ENCODE peak calls at places on chromosomes 1 and 21, in six cellular contexts. One of them, this sample, is unnamed.

GRCh38 chr1:29586991-29587745 is 350.8 kb downstream of the PTPRU start:
- DNase-seq in RWPE2: no peak
- DNase-seq in spleen: no peak
- DNase-seq in RWPE1: peak
- DNase-seq in AG04450: no peak
- DNase-seq in progenitor cell of endocrine pancreas: no peak
- DNase-seq in this sample: no peak

GRCh38 chr1:224851850-224852261 is 77.6 kb upstream of the DNAH14 start:
- DNase-seq in spleen: no peak
- DNase-seq in RWPE2: no peak
- DNase-seq in RWPE1: no peak
- DNase-seq in progenitor cell of endocrine pancreas: no peak
- DNase-seq in AG04450: no peak
- DNase-seq in this sample: no peak

GRCh38 chr1:198880397-198880796 is 241.6 kb downstream of the PTPRC start:
- DNase-seq in spleen: no peak
- DNase-seq in RWPE1: no peak
- DNase-seq in AG04450: no peak
- DNase-seq in RWPE2: no peak
- DNase-seq in progenitor cell of endocrine pancreas: no peak
- DNase-seq in this sample: no peak

GRCh38 chr1:68301538-68301937 is 69.2 kb upstream of the WLS start:
- DNase-seq in RWPE2: no peak
- DNase-seq in RWPE1: no peak
- DNase-seq in progenitor cell of endocrine pancreas: no peak
- DNase-seq in spleen: no peak
- DNase-seq in AG04450: no peak
- DNase-seq in this sample: no peak

GRCh38 chr1:46202975-46203737 is at the start of gene LURAP1:
- DNase-seq in RWPE1: peak
- DNase-seq in AG04450: no peak
- DNase-seq in spleen: peak
- DNase-seq in progenitor cell of endocrine pancreas: no peak
- DNase-seq in RWPE2: no peak
- DNase-seq in this sample: peak

GRCh38 chr1:24501371-24502167 is 1.1 kb upstream of the RCAN3 start:
- DNase-seq in AG04450: no peak
- DNase-seq in RWPE2: no peak
- DNase-seq in spleen: peak
- DNase-seq in RWPE1: no peak
- DNase-seq in progenitor cell of endocrine pancreas: no peak
- DNase-seq in this sample: no peak

GRCh38 chr1:208449951-208450350 is 205.8 kb upstream of the PLXNA2 start:
- DNase-seq in RWPE2: no peak
- DNase-seq in spleen: no peak
- DNase-seq in RWPE1: no peak
- DNase-seq in progenitor cell of endocrine pancreas: no peak
- DNase-seq in AG04450: no peak
- DNase-seq in this sample: no peak

GRCh38 chr21:25361097-25361496 is 246.2 kb downstream of the MRPL39 start:
- DNase-seq in progenitor cell of endocrine pancreas: no peak
- DNase-seq in RWPE1: no peak
- DNase-seq in AG04450: no peak
- DNase-seq in spleen: no peak
- DNase-seq in RWPE2: no peak
- DNase-seq in this sample: no peak

GRCh38 chr1:76040327-76040868 is 34.1 kb upstream of the ST6GALNAC3 start:
- DNase-seq in RWPE1: no peak
- DNase-seq in RWPE2: no peak
- DNase-seq in spleen: no peak
- DNase-seq in progenitor cell of endocrine pancreas: peak
- DNase-seq in AG04450: no peak
- DNase-seq in this sample: no peak

GRCh38 chr1:153928776-153929432 is 6.1 kb upstream of the GATAD2B start:
- DNase-seq in RWPE2: no peak
- DNase-seq in RWPE1: no peak
- DNase-seq in AG04450: no peak
- DNase-seq in spleen: peak
- DNase-seq in progenitor cell of endocrine pancreas: no peak
- DNase-seq in this sample: peak

GRCh38 chr1:74504125-74505065 is 8.0 kb downstream of the LRRC53 start:
- DNase-seq in spleen: no peak
- DNase-seq in RWPE2: no peak
- DNase-seq in RWPE1: peak
- DNase-seq in AG04450: peak
- DNase-seq in progenitor cell of endocrine pancreas: peak
- DNase-seq in this sample: no peak

GRCh38 chr1:92486251-92487077 is at the start of gene GFI1:
- DNase-seq in RWPE2: no peak
- DNase-seq in RWPE1: no peak
- DNase-seq in AG04450: no peak
- DNase-seq in progenitor cell of endocrine pancreas: peak
- DNase-seq in spleen: peak
- DNase-seq in this sample: no peak

GRCh38 chr1:61152706-61153105 is 70.3 kb downstream of the NFIA start:
- DNase-seq in spleen: no peak
- DNase-seq in progenitor cell of endocrine pancreas: no peak
- DNase-seq in RWPE1: no peak
- DNase-seq in RWPE2: no peak
- DNase-seq in AG04450: no peak
- DNase-seq in this sample: no peak

GRCh38 chr1:5989286-5989605 is 3.0 kb downstream of the NPHP4 start:
- DNase-seq in progenitor cell of endocrine pancreas: no peak
- DNase-seq in RWPE2: no peak
- DNase-seq in spleen: no peak
- DNase-seq in AG04450: no peak
- DNase-seq in RWPE1: no peak
- DNase-seq in this sample: no peak

GRCh38 chr1:67685558-67686271 is 714 bp downstream of the GADD45A start:
- DNase-seq in progenitor cell of endocrine pancreas: peak
- DNase-seq in RWPE1: no peak
- DNase-seq in spleen: peak
- DNase-seq in RWPE2: peak
- DNase-seq in AG04450: no peak
- DNase-seq in this sample: no peak

GRCh38 chr1:24964811-24965570 is 34.9 kb upstream of the RUNX3 start:
- DNase-seq in RWPE2: peak
- DNase-seq in spleen: peak
- DNase-seq in progenitor cell of endocrine pancreas: no peak
- DNase-seq in AG04450: no peak
- DNase-seq in RWPE1: no peak
- DNase-seq in this sample: no peak

GRCh38 chr21:25080161-25080560 is 527.1 kb downstream of the MRPL39 start:
- DNase-seq in spleen: no peak
- DNase-seq in progenitor cell of endocrine pancreas: no peak
- DNase-seq in AG04450: no peak
- DNase-seq in RWPE2: no peak
- DNase-seq in RWPE1: no peak
- DNase-seq in this sample: no peak

GRCh38 chr1:100921110-100921706 is 25.3 kb downstream of the SLC30A7 start:
- DNase-seq in RWPE2: no peak
- DNase-seq in progenitor cell of endocrine pancreas: no peak
- DNase-seq in spleen: no peak
- DNase-seq in AG04450: peak
- DNase-seq in RWPE1: peak
- DNase-seq in this sample: peak

GRCh38 chr1:164644774-164645634 is 86.0 kb downstream of the PBX1 start:
- DNase-seq in progenitor cell of endocrine pancreas: no peak
- DNase-seq in RWPE1: peak
- DNase-seq in AG04450: peak
- DNase-seq in spleen: no peak
- DNase-seq in RWPE2: no peak
- DNase-seq in this sample: no peak

GRCh38 chr1:231523816-231524215 is 4.7 kb upstream of the TSNAX start:
- DNase-seq in progenitor cell of endocrine pancreas: no peak
- DNase-seq in RWPE1: no peak
- DNase-seq in AG04450: no peak
- DNase-seq in RWPE2: no peak
- DNase-seq in spleen: no peak
- DNase-seq in this sample: no peak

DNA sequence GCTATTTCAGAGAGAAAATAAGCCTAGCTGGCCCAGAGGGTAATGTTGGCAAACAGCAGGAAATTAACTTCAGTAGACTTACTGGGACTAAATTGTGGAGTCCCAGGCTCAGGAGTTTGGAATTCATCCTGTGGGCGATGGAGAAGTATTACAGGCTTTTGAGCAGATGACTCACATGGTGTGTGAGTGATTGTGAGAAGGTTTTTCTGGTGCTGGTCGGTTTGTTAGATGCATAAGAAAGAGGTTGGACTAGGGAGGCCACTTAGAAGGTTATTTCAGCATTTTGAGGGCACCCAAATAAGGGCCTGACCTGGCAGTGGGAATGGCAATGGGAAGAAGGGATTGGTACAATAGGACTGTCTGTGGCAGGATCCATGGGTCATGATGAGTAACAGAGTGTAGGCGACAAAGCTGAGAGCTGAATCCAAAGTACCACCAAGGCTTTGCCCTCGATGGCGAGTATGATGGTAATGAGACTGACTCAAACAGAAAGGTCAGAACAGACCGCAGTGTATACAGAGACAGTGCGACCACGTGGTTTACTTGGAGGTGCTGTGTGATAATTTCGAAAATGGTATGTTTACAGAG is 69.2 kb upstream of the KIF26B start:
- DNase-seq in RWPE2: no peak
- DNase-seq in AG04450: peak
- DNase-seq in RWPE1: peak
- DNase-seq in progenitor cell of endocrine pancreas: no peak
- DNase-seq in spleen: no peak
- DNase-seq in this sample: peak
- TF ChIP-seq CTCF in RWPE2: no peak
- TF ChIP-seq CTCF in AG04450: peak
- TF ChIP-seq CTCF in RWPE1: no peak
- TF ChIP-seq CTCF in progenitor cell of endocrine pancreas: no peak
- TF ChIP-seq CTCF in spleen: no peak
- TF ChIP-seq CTCF in this sample: peak

DNA sequence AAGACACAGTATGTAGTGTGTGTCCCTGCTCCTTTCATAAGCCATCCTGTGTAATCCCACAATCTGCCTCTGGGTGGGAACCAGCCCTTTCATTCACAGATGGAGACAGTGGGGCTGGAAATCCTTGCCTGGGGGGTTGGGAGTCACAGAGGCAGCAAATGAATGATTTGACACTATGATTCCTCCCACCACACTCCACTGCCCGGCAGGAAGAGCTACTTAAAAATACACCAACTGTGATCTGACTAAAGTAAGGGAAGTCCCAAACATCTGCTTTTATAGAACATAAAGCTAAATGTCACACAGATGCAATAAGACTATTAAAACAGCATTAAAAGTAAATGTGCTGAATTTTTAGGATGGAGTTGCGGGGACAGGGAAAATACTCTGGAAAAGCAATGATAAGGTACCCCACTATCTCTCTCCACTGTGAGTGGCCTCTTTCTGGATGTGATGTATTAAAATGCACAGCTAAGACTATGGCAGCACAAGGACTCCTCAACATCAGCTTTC is 4.3 kb downstream of the PARP1 start:
- DNase-seq in RWPE1: peak
- DNase-seq in spleen: no peak
- DNase-seq in RWPE2: no peak
- DNase-seq in progenitor cell of endocrine pancreas: no peak
- DNase-seq in AG04450: no peak
- DNase-seq in this sample: peak
- TF ChIP-seq CTCF in RWPE1: no peak
- TF ChIP-seq CTCF in spleen: peak
- TF ChIP-seq CTCF in RWPE2: no peak
- TF ChIP-seq CTCF in progenitor cell of endocrine pancreas: peak
- TF ChIP-seq CTCF in AG04450: peak
- TF ChIP-seq CTCF in this sample: peak

DNA sequence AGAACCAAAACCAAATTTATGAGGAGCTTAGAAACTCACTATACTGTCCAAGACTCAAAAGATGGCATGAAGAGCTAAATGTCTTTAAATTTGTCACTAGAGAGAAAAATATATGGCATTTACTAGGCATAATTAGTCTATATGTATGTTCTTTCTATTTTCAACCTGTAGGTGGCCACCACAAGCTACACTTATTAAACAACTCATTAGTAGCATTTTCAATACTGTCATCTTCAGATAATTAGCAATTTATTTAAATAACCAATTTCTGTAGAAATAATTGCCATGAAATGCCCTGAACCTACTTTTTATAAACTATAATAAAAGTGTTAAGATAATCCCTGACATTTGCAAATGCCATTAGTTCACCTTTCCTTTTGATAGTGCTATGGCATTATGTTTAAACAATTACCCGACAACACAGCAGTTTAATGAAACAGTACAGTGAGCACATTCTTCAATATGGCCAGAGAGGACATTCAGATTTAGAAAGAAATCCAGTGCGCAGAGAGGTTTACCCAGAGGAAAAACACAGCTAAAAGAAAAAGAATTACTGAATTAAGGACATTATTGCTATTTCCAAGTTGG is 522.5 kb downstream of the PTBP2 start:
- DNase-seq in RWPE2: no peak
- DNase-seq in AG04450: no peak
- DNase-seq in spleen: no peak
- DNase-seq in RWPE1: peak
- DNase-seq in progenitor cell of endocrine pancreas: no peak
- DNase-seq in this sample: peak
- TF ChIP-seq CTCF in RWPE2: peak
- TF ChIP-seq CTCF in AG04450: peak
- TF ChIP-seq CTCF in spleen: peak
- TF ChIP-seq CTCF in RWPE1: peak
- TF ChIP-seq CTCF in progenitor cell of endocrine pancreas: peak
- TF ChIP-seq CTCF in this sample: peak

DNA sequence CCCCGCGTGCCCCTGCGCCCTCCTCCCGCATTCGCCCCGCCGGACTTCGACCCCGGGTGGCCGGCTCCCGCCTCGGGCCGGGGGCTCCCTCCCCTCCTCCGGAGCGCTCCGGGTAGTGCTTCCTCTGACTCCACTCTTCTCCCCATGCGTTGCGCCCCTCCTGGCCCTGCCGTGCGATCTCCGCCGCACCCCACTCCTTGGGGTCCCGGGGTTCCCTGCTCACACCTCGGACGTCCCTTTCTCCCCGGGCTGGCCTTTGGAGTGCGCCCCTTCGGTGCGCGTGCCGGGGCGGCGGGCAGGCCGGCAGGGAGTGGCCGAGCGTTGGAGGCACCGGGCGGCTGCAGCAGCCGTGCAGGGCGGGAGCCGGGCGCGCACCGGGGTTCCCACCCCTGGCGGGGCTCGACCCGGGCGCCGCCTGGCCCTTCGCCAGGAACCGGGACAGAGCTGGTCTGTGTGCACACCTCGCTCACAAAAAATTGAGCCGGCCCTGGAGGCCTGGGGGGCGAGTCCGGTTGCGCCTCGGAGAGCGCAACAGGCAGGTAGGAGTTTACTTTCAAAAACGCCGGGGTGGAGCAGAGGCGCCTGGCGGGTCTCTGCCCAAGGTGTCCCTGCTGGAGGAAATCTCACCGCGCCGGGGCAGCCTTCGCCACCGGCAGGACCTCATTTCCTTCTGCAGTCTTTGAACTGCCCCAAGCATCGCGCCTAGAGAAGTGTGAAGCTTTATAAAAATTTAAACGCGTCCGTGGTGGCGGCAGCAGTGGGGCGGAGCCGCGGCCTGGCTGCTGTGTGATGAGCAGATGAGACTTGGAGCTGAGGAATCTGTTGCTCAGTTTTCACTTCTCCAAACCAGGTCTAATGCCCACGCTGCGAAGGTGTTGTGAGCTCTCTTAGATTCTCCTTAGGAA is 650 bp downstream of the VANGL1 start:
- DNase-seq in RWPE1: peak
- DNase-seq in spleen: peak
- DNase-seq in AG04450: no peak
- DNase-seq in RWPE2: no peak
- DNase-seq in progenitor cell of endocrine pancreas: peak
- DNase-seq in this sample: peak
- TF ChIP-seq CTCF in RWPE1: no peak
- TF ChIP-seq CTCF in spleen: no peak
- TF ChIP-seq CTCF in AG04450: peak
- TF ChIP-seq CTCF in RWPE2: peak
- TF ChIP-seq CTCF in progenitor cell of endocrine pancreas: peak
- TF ChIP-seq CTCF in this sample: peak

GRCh38 chr1:11061652-11062365 is 2.0 kb upstream of the SRM start:
- DNase-seq in AG04450: no peak
- DNase-seq in RWPE1: no peak
- DNase-seq in RWPE2: peak
- DNase-seq in spleen: no peak
- DNase-seq in progenitor cell of endocrine pancreas: no peak
- DNase-seq in this sample: no peak
- TF ChIP-seq CTCF in AG04450: no peak
- TF ChIP-seq CTCF in RWPE1: no peak
- TF ChIP-seq CTCF in RWPE2: no peak
- TF ChIP-seq CTCF in spleen: no peak
- TF ChIP-seq CTCF in progenitor cell of endocrine pancreas: no peak
- TF ChIP-seq CTCF in this sample: no peak

This sample was measured in HFFc6.